ENCODE peak calls at places on chromosome 5, in ten cellular contexts. Q is left ventricle myocardium inferior; E is heart left ventricle; L is ovary; C is astrocyte; J is H9; U is BE2C; O is mucosa of descending colon; W is activated CD8-positive, alpha-beta T cell treated with anti-CD3 and anti-CD28 coated beads for 36 hours; T is Peyer's patch. H is an unnamed sample.

GRCh38 chr5:30607301-30607700 is 586.2 kb upstream of the CDH6 start:
- DNase-seq in Q (no peak), E (no peak), L (no peak), C (no peak), J (no peak), U (peak; percentile 7), O (no peak), W (no peak), T (no peak), H (no peak)

GRCh38 chr5:97658116-97658900 is 475.3 kb upstream of the RIOK2 start:
- DNase-seq in Q (no peak), E (no peak), L (no peak), C (no peak), J (no peak), U (no peak), O (no peak), W (no peak), T (no peak), H (no peak)

GRCh38 chr5:111859031-111859430 is 102.0 kb upstream of the NREP start:
- DNase-seq in Q (no peak), E (no peak), L (no peak), C (peak; percentile 87), J (no peak), U (no peak), O (no peak), W (no peak), T (no peak), H (no peak)

GRCh38 chr5:179731791-179732411 is 721 bp upstream of the MAML1 start:
- DNase-seq in Q (peak; percentile 21), E (peak; percentile 11), L (peak; percentile 15), C (peak; percentile 78), J (peak; percentile 36), U (peak; percentile 8), O (peak; percentile 65), W (peak; percentile 33), T (peak; percentile 36), H (peak; percentile 43)

GRCh38 chr5:149581192-149581861 is at the start of gene ARHGEF37:
- DNase-seq in Q (peak; percentile 94), E (peak; percentile 91), L (peak; percentile 84), C (no peak), J (peak; percentile 55), U (peak; percentile 71), O (peak; percentile 87), W (peak; percentile 66), T (peak; percentile 31), H (no peak)

GRCh38 chr5:126693806-126694205 is 83.1 kb upstream of the LMNB1 start:
- DNase-seq in Q (no peak), E (no peak), L (no peak), C (no peak), J (no peak), U (no peak), O (no peak), W (no peak), T (no peak), H (no peak)

GRCh38 chr5:160506006-160507004 is 84.7 kb downstream of the PTTG1 start:
- DNase-seq in Q (no peak), E (peak; percentile 17), L (no peak), C (peak; percentile 43), J (peak; percentile 62), U (peak; percentile 34), O (peak; percentile 62), W (peak; percentile 90), T (peak; percentile 71), H (no peak)

GRCh38 chr5:101306391-101307137 is 403.5 kb upstream of the ST8SIA4 start:
- DNase-seq in Q (no peak), E (no peak), L (no peak), C (peak; percentile 18), J (no peak), U (no peak), O (no peak), W (no peak), T (no peak), H (no peak)

GRCh38 chr5:143440448-143441102 is 37.1 kb upstream of the NR3C1 start:
- DNase-seq in Q (no peak), E (no peak), L (no peak), C (no peak), J (no peak), U (peak; percentile 49), O (no peak), W (no peak), T (no peak), H (no peak)

GRCh38 chr5:143436871-143437270 is 33.4 kb upstream of the NR3C1 start:
- DNase-seq in Q (no peak), E (no peak), L (no peak), C (no peak), J (no peak), U (no peak), O (no peak), W (no peak), T (no peak), H (no peak)

GRCh38 chr5:143434261-143435206 is 31.0 kb upstream of the NR3C1 start:
- DNase-seq in Q (no peak), E (no peak), L (no peak), C (no peak), J (no peak), U (no peak), O (no peak), W (peak; percentile 62), T (peak; percentile 64), H (no peak)

GRCh38 chr5:143435207-143435657 is 31.7 kb upstream of the NR3C1 start:
- DNase-seq in Q (no peak), E (peak; percentile 17), L (no peak), C (no peak), J (no peak), U (no peak), O (no peak), W (peak; percentile 49), T (peak; percentile 62), H (no peak)

DNA sequence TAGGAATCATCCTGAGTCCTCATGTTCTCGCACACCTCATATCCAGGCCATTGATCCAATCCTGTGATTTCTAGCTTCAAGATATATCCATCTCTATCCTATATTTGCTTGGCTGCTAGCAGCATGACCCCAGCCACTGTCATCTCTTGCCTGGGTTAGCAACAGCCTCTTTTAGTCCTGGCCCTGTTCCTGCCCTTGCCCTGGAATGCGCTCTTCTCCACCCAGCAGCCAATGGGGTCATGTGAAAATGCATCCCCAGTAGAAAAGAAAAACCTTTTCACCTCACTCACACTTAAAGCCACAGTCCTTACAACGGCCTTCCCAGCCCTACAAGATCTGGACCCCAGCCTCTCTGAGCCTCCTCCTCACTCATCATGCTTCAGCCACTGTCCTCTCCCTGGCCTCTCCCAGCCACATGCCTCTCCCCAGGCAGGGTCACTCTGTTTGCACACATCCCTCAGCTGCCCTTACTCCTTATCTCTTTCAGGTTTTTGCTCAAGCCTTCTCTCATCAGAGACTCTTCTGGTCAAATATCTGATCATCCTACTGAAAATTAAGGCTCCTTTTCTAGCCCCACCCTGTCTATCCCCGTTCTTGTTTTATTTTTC is 34.3 kb upstream of the NR3C1 start:
- DNase-seq in Q (no peak), E (peak; percentile 18), L (no peak), C (no peak), J (no peak), U (no peak), O (no peak), W (no peak), T (no peak), H (no peak)
- TF ChIP-seq CTCF in Q (no peak), E (no peak), L (no peak), C (no peak), J (no peak), U (no peak), O (no peak), W (no peak), T (no peak), H (no peak)

GRCh38 chr5:91302335-91302734 is 80.8 kb downstream of the ARRDC3 start:
- DNase-seq in Q (no peak), E (no peak), L (no peak), C (no peak), J (no peak), U (no peak), O (no peak), W (no peak), T (no peak), H (no peak)
- TF ChIP-seq CTCF in Q (no peak), E (no peak), L (no peak), C (no peak), J (peak; percentile 44), U (peak; percentile 56), O (no peak), W (no peak), T (no peak), H (peak; percentile 32)

GRCh38 chr5:122498163-122498562 is 186.1 kb downstream of the SNCAIP start:
- DNase-seq in Q (no peak), E (no peak), L (peak; percentile 35), C (no peak), J (peak; percentile 76), U (peak; percentile 28), O (no peak), W (no peak), T (no peak), H (peak; percentile 64)

GRCh38 chr5:122499617-122500016 is 187.6 kb downstream of the SNCAIP start:
- DNase-seq in Q (no peak), E (no peak), L (no peak), C (no peak), J (no peak), U (no peak), O (no peak), W (no peak), T (no peak), H (no peak)

GRCh38 chr5:122501087-122501435 is 189.0 kb downstream of the SNCAIP start:
- DNase-seq in Q (no peak), E (no peak), L (peak; percentile 24), C (no peak), J (no peak), U (no peak), O (no peak), W (no peak), T (no peak), H (no peak)

DNA sequence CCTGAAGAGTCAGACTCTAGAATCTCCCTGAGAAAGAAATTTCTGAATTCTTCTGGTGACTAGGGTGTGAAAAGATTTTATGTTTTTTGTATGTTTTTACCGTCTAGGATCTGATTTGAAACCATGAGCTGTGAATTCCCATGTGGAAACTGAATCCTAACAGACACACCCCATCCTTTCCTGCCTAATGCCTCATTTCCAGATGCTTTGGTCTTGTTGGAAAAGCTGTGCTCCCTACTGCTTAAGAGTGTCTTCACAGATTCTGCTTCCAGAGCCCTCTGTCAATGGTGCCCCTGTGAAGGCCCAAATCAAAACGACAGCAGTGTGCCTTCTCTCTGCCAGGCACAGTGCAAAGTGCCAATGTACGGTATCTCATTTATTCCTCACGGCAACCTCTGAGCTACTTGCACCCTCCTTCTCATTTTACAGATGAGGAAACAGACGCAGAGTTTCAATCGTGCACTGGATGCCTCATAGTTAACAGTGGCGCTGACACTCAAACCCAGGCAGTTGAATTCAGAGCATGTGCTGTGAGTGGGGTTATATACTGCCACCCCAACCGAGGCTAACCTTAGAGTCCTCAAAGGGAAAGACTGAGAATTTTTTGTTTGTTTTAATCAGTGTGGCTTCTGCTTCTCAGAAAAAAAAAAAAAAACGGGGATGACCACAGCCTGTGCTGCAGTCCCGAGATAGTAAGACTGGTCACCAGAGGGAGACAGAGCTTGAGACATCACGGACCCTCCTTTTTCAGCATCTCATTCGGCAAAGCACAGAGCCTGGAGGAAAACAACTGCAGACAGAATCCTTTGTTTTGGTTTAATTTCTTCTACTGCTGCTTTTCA is 188.4 kb downstream of the SNCAIP start:
- DNase-seq in Q (no peak), E (peak; percentile 27), L (peak; percentile 56), C (peak; percentile 33), J (peak; percentile 73), U (peak; percentile 55), O (no peak), W (peak; percentile 10), T (no peak), H (peak; percentile 70)
- TF ChIP-seq CTCF in Q (peak; percentile 62), E (peak; percentile 25), L (peak; percentile 53), C (peak; percentile 70), J (peak; percentile 81), U (peak; percentile 81), O (no peak), W (no peak), T (peak; percentile 11), H (peak; percentile 84)

GRCh38 chr5:45800331-45800730 is 104.2 kb upstream of the HCN1 start:
- DNase-seq in Q (no peak), E (no peak), L (no peak), C (no peak), J (no peak), U (no peak), O (no peak), W (no peak), T (no peak), H (no peak)

GRCh38 chr5:45799388-45799787 is 103.2 kb upstream of the HCN1 start:
- DNase-seq in Q (no peak), E (no peak), L (no peak), C (no peak), J (no peak), U (no peak), O (no peak), W (no peak), T (no peak), H (no peak)

GRCh38 chr5:45795458-45795857 is 99.3 kb upstream of the HCN1 start:
- DNase-seq in Q (no peak), E (no peak), L (no peak), C (no peak), J (no peak), U (no peak), O (no peak), W (no peak), T (no peak), H (no peak)

GRCh38 chr5:45793638-45794532 is 97.7 kb upstream of the HCN1 start:
- DNase-seq in Q (no peak), E (no peak), L (no peak), C (no peak), J (no peak), U (no peak), O (no peak), W (no peak), T (no peak), H (no peak)

DNA sequence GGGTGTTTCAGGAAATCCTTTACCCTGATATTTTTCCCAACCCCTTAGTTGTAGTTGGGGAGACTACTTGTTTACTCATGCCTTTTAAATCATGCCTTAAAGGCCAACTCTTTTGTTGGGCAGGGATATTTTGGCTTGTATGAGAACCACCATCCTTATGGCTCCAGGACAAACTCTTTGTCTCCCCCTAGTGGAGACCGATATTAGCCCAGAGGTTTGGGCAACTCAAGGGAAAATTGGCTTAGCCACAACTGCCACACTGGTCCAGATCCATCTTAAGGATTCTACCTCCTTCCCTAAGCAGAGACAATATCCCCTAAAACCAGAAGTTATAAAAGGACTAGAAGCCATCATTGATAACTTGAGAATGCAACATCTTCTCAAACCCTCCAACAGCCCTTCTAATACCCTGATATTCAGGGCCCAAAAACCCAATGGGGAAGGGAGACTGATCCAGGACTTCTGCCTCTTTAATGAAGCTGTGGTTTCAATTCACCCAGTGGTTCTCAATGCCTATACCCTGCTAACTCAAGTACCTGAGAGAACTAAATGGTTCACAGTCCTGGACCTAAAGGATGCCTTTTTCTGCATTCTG is 100.9 kb upstream of the HCN1 start:
- DNase-seq in Q (no peak), E (no peak), L (no peak), C (no peak), J (no peak), U (peak; percentile 23), O (no peak), W (no peak), T (no peak), H (peak; percentile 4)
- TF ChIP-seq CTCF in Q (no peak), E (no peak), L (no peak), C (no peak), J (peak; percentile 73), U (peak; percentile 86), O (no peak), W (peak; percentile 42), T (no peak), H (peak; percentile 7)

H was measured in Caco-2.